ENCODE peak calls at places on chromosomes 7 and 10, in four cellular contexts. S is HTR-8/SVneo, O is COR-L47, E is SJSA1. Y is an unnamed sample.

GRCh38 chr10:8594711-8595110 is 540.2 kb downstream of the GATA3 start:
- DNase-seq in S (no peak), O (no peak), E (no peak), Y (no peak)

GRCh38 chr10:60480865-60481563 is 91.3 kb upstream of the ANK3 start:
- DNase-seq in S (peak; percentile 45), O (no peak), E (no peak), Y (no peak)

GRCh38 chr7:150562919-150563318 is 4.3 kb upstream of the GIMAP4 start:
- DNase-seq in S (no peak), O (no peak), E (no peak), Y (no peak)

GRCh38 chr10:124509836-124510535 is 48.4 kb downstream of the LHPP start:
- DNase-seq in S (no peak), O (no peak), E (no peak), Y (no peak)

GRCh38 chr10:74760042-74760979 is 66.1 kb upstream of the KAT6B start:
- DNase-seq in S (no peak), O (no peak), E (no peak), Y (no peak)

GRCh38 chr7:82760092-82760491 is 316.5 kb upstream of the CACNA2D1 start:
- DNase-seq in S (no peak), O (no peak), E (no peak), Y (no peak)

GRCh38 chr7:144641389-144642044 is 194.3 kb downstream of the TPK1 start:
- DNase-seq in S (no peak), O (no peak), E (no peak), Y (no peak)

GRCh38 chr7:32298403-32299132 is 191.6 kb downstream of the LSM5 start:
- DNase-seq in S (peak; percentile 12), O (no peak), E (no peak), Y (no peak)

GRCh38 chr10:112230325-112230988 is 46.9 kb upstream of the GPAM start:
- DNase-seq in S (no peak), O (no peak), E (no peak), Y (no peak)

GRCh38 chr7:94222516-94222915 is 172.2 kb upstream of the COL1A2 start:
- DNase-seq in S (no peak), O (no peak), E (no peak), Y (no peak)

GRCh38 chr10:78349165-78349516 is 315.5 kb downstream of the RPS24 start:
- DNase-seq in S (no peak), O (no peak), E (peak; percentile 29), Y (no peak)

GRCh38 chr7:2589341-2589740 is 30.6 kb downstream of the IQCE start:
- DNase-seq in S (no peak), O (no peak), E (no peak), Y (no peak)

GRCh38 chr7:106818736-106819135 is 46.3 kb upstream of the PIK3CG start:
- DNase-seq in S (no peak), O (no peak), E (no peak), Y (no peak)

GRCh38 chr10:80199828-80200227 is 5.5 kb downstream of the ANXA11 start:
- DNase-seq in S (no peak), O (no peak), E (no peak), Y (peak; percentile 79)

GRCh38 chr10:79981673-79982485 is 33.0 kb upstream of the SFTPD start:
- DNase-seq in S (peak; percentile 65), O (peak; percentile 53), E (peak; percentile 88), Y (no peak)

GRCh38 chr7:82534687-82535086 is 91.1 kb upstream of the CACNA2D1 start:
- DNase-seq in S (peak; percentile 5), O (no peak), E (no peak), Y (no peak)

GRCh38 chr7:77427996-77428603 is 12.0 kb upstream of the GSAP start:
- DNase-seq in S (no peak), O (no peak), E (peak; percentile 83), Y (peak; percentile 24)

GRCh38 chr10:34956756-34957155 is 133.4 kb downstream of the CUL2 start:
- DNase-seq in S (peak; percentile 45), O (no peak), E (no peak), Y (no peak)

GRCh38 chr10:87866575-87866974 is 3.1 kb downstream of the PTEN start:
- DNase-seq in S (no peak), O (no peak), E (no peak), Y (no peak)

GRCh38 chr7:1586126-1586826 is 16.4 kb upstream of the PSMG3 start:
- DNase-seq in S (no peak), O (no peak), E (no peak), Y (no peak)

Y was measured in AML-193.